ENCODE peak calls at places on chromosomes 13 and 19, in four cellular contexts. B is astrocyte, W is nephron progenitor cell, M is BE2C. H is an unnamed sample.

GRCh38 chr13:46745062-46745461 is 51.9 kb downstream of the ESD start:
- DNase-seq in B (no peak), W (no peak), M (no peak), H (no peak)

GRCh38 chr19:31874313-31874712 is 471.1 kb upstream of the ZNF507 start:
- DNase-seq in B (no peak), W (no peak), M (no peak), H (no peak)

GRCh38 chr13:114053026-114053425 is 79.2 kb upstream of the C13orf46 start:
- DNase-seq in B (peak; percentile 74), W (no peak), M (no peak), H (peak; percentile 51)

GRCh38 chr13:46622918-46623256 is 69.9 kb downstream of the LRCH1 start:
- DNase-seq in B (peak; percentile 61), W (no peak), M (peak; percentile 85), H (peak; percentile 80)

GRCh38 chr19:48681127-48681470 is 8.3 kb upstream of the NTN5 start:
- DNase-seq in B (peak; percentile 92), W (no peak), M (no peak), H (peak; percentile 8)

GRCh38 chr19:23771761-23772667 is 13.3 kb upstream of the ZNF681 start:
- DNase-seq in B (no peak), W (no peak), M (no peak), H (no peak)

GRCh38 chr13:34247596-34247995 is 429.6 kb downstream of the RFC3 start:
- DNase-seq in B (no peak), W (no peak), M (no peak), H (no peak)

GRCh38 chr19:16600824-16601223 is 27.2 kb downstream of the MED26 start:
- DNase-seq in B (no peak), W (no peak), M (no peak), H (no peak)

GRCh38 chr19:17830567-17831418 is 9.5 kb upstream of the INSL3 start:
- DNase-seq in B (peak; percentile 27), W (peak; percentile 96), M (peak; percentile 99), H (peak; percentile 5)

GRCh38 chr19:31701146-31701545 is 351.9 kb upstream of the TSHZ3 start:
- DNase-seq in B (no peak), W (no peak), M (no peak), H (no peak)

GRCh38 chr13:111493468-111493867 is 173.0 kb downstream of the TEX29 start:
- DNase-seq in B (no peak), W (no peak), M (no peak), H (no peak)

GRCh38 chr13:24622481-24622880 is 57.7 kb upstream of the ATP12A start:
- DNase-seq in B (no peak), W (no peak), M (no peak), H (no peak)

GRCh38 chr13:25371608-25372274 is at the start of gene ATP8A2:
- DNase-seq in B (no peak), W (no peak), M (peak; percentile 21), H (no peak)

GRCh38 chr19:3073159-3073563 is 10.9 kb upstream of the TLE5 start:
- DNase-seq in B (peak; percentile 41), W (no peak), M (peak; percentile 66), H (peak; percentile 49)

GRCh38 chr13:49495783-49496762 is at the start of gene PHF11:
- DNase-seq in B (peak; percentile 59), W (peak; percentile 63), M (peak; percentile 30), H (peak; percentile 72)

GRCh38 chr13:48233097-48233885 is at the start of gene ITM2B:
- DNase-seq in B (peak; percentile 47), W (peak; percentile 77), M (peak; percentile 86), H (peak; percentile 37)

GRCh38 chr13:48511621-48512232 is 21.2 kb downstream of the RCBTB2 start:
- DNase-seq in B (no peak), W (no peak), M (peak; percentile 52), H (no peak)

GRCh38 chr19:5680083-5680436 is 256 bp downstream of the MICOS13 start:
- DNase-seq in B (no peak), W (peak; percentile 36), M (no peak), H (no peak)

GRCh38 chr13:113548778-113549621 is 35.6 kb upstream of the TFDP1 start:
- DNase-seq in B (no peak), W (peak; percentile 51), M (peak; percentile 83), H (no peak)

GRCh38 chr13:38538412-38538811 is 148.5 kb upstream of the FREM2 start:
- DNase-seq in B (no peak), W (peak; percentile 2), M (no peak), H (no peak)

GRCh38 chr13:113863511-113864302 is at the start of gene GAS6:
- DNase-seq in B (no peak), W (peak; percentile 81), M (peak; percentile 49), H (peak; percentile 46)

GRCh38 chr13:28470286-28470685 is 24.6 kb downstream of the FLT1 start:
- DNase-seq in B (peak; percentile 10), W (no peak), M (no peak), H (no peak)

GRCh38 chr13:95714142-95714832 is 37.3 kb downstream of the DNAJC3 start:
- DNase-seq in B (peak; percentile 79), W (no peak), M (no peak), H (peak; percentile 90)

DNA sequence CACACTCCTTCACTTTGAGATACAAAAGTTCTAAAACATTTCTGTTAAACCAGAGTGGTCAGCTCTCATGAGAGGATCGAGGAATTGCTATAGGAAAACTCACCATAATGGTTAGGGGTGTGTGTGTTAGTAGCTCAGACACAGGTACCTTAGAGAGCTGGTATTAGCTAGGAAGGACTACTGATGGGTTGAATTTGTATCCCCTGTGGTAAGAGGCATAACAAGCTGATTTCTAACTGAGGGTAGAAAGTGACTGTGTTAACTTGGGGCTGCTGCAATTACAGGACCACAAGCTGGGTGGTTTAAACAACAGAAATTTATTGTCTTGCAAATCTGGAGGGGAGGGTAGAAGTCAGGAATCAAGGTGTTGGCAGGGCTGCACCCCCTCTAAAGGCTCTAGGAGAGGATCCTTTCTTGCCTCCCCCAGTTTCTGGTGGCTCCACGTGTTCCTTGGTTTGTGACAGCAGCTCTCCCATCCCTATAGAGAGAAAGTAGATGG is 17.4 kb downstream of the LEUTX start:
- DNase-seq in B (no peak), W (no peak), M (no peak), H (no peak)
- TF ChIP-seq CTCF in B (no peak), W (no peak), M (no peak), H (no peak)

GRCh38 chr19:12938536-12939291 is at the start of gene CALR:
- DNase-seq in B (no peak), W (no peak), M (peak; percentile 36), H (no peak)
- TF ChIP-seq CTCF in B (no peak), W (no peak), M (peak; percentile 4), H (peak; percentile 59)

GRCh38 chr13:86741762-86742285 is 929.3 kb upstream of the SLITRK5 start:
- DNase-seq in B (no peak), W (no peak), M (no peak), H (no peak)
- TF ChIP-seq CTCF in B (no peak), W (no peak), M (no peak), H (no peak)

DNA sequence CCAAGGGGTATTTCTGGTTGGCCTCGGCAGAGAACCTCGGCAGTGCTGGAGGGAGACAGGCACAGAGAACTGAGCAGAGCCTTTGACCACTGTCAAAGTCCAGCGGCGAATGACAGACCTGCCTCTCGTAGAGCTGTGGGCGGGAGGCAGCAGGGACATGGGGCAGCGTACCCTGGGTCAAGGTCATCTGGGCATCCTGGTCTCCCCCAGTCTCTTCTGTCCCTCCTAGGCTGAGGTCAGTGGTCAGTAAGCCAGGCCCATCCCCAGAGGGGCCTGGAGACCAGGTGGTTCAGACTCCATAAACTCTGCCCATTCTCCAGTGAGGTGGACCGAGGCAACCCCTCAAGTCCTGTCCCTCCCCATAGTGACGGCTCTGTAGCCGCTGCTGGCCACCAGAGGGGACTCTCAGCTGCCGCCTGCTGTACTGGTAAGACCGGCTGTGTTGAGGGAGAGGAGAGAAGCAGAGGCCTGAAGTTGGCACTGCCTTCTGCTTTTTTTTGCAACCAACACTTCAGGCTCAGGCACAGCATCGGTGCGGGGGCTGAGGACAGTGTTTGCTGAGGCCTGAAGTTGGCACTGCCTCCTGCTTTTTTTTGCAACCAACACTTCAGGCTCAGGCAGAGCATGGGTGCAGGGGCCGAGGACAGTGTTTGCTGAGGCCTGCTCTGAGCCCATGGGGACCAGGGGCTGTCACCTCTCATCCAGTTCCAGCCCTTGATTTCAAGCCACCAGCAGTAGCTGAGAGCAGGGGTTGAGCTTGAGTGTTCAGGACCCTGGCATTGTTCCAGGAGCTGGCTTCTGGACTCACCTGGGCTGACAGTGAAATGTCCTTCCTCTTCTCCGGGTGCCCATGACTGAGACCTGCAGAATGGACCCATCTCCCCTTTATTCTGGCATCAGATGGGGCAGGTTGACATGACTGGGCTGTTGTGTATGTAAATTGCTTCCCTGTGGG is at the start of gene PGLYRP2:
- DNase-seq in B (no peak), W (no peak), M (no peak), H (peak; percentile 9)
- TF ChIP-seq CTCF in B (no peak), W (no peak), M (peak; percentile 1), H (peak; percentile 29)

GRCh38 chr19:6769006-6769637 is 1.9 kb upstream of the SH2D3A start:
- DNase-seq in B (no peak), W (no peak), M (no peak), H (no peak)

GRCh38 chr19:6773323-6773931 is 919 bp downstream of the VAV1 start:
- DNase-seq in B (no peak), W (no peak), M (no peak), H (no peak)

GRCh38 chr19:6774821-6775707 is 2.6 kb downstream of the VAV1 start:
- DNase-seq in B (no peak), W (no peak), M (no peak), H (no peak)

GRCh38 chr19:6772866-6773322 is 386 bp downstream of the VAV1 start:
- DNase-seq in B (no peak), W (no peak), M (no peak), H (no peak)

GRCh38 chr19:6772028-6772865 is at the start of gene VAV1:
- DNase-seq in B (no peak), W (no peak), M (no peak), H (no peak)
- TF ChIP-seq CTCF in B (no peak), W (no peak), M (no peak), H (no peak)

DNA sequence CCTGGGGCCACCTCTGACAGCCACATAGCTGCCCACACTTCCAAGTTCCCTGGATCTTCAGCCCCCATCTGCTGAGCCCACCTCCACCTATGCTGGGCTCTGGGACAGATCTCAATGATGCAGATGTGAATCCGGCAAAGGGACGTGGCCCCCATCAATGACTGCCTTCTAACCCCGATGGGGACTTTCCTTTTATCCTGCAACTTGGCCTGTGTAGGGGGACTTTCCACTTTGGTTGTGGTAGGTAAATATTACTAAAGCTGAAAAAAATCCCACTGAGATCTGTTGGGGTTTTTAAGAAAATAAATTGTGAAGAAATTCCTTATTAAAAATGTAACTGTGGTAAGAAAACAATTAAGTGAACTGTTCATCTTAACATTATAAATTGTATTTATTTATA is 20.8 kb upstream of the ASPDH start:
- DNase-seq in B (no peak), W (no peak), M (no peak), H (no peak)
- TF ChIP-seq CTCF in B (no peak), W (no peak), M (no peak), H (no peak)

GRCh38 chr13:37491661-37492060 is 106.9 kb downstream of the POSTN start:
- DNase-seq in B (no peak), W (no peak), M (no peak), H (no peak)
- TF ChIP-seq CTCF in B (no peak), W (no peak), M (no peak), H (no peak)

H was measured in HFFc6.